ENCODE peak calls at places on chromosomes 5 and 9, in four cellular contexts. S is thoracic aorta; U is CD8-positive, alpha-beta T cell; I is tibial nerve. G is an unnamed sample.

GRCh38 chr9:129810116-129810515 is 7.1 kb downstream of the TOR1B start:
- DNase-seq in S (no peak), I (no peak), U (no peak), G (no peak)

GRCh38 chr5:77449277-77449676 is 42.8 kb downstream of the WDR41 start:
- DNase-seq in I (no peak), U (no peak), S (no peak), G (no peak)

GRCh38 chr5:76790632-76791290 is 28.1 kb upstream of the F2RL1 start:
- DNase-seq in S (peak; percentile 5), I (no peak), U (no peak), G (peak; percentile 98)

GRCh38 chr9:16012621-16013020 is 459.8 kb downstream of the CCDC171 start:
- DNase-seq in U (no peak), I (no peak), S (no peak), G (peak; percentile 69)

GRCh38 chr5:163532203-163532892 is 26.9 kb downstream of the MAT2B start:
- DNase-seq in U (no peak), I (no peak), S (no peak), G (no peak)

GRCh38 chr5:122121782-122122465 is 7.4 kb upstream of the ZNF474 start:
- DNase-seq in U (no peak), S (no peak), I (no peak), G (peak; percentile 95)

GRCh38 chr9:129489838-129490582 is 130.9 kb downstream of the C9orf50 start:
- DNase-seq in U (peak; percentile 45), S (no peak), I (no peak), G (no peak)

GRCh38 chr9:115202960-115203751 is 85.2 kb upstream of the TNC start:
- DNase-seq in I (no peak), U (no peak), S (no peak), G (peak; percentile 67)

GRCh38 chr5:61332891-61333350 is 863 bp downstream of the ZSWIM6 start:
- DNase-seq in U (no peak), S (no peak), I (peak; percentile 26), G (peak; percentile 72)

GRCh38 chr9:105447386-105447813 is 434 bp upstream of the FSD1L start:
- DNase-seq in S (no peak), I (no peak), U (no peak), G (peak; percentile 15)

GRCh38 chr9:95793924-95794828 is 81.3 kb upstream of the ERCC6L2 start:
- DNase-seq in U (no peak), S (no peak), I (no peak), G (no peak)

GRCh38 chr5:126525630-126526245 is 69.3 kb downstream of the ALDH7A1 start:
- DNase-seq in U (no peak), I (peak; percentile 45), S (peak; percentile 26), G (peak; percentile 61)

GRCh38 chr9:133143639-133144141 is 20.0 kb downstream of the GBGT1 start:
- DNase-seq in I (no peak), U (no peak), S (no peak), G (no peak)

GRCh38 chr9:81588148-81588874 is 101.0 kb downstream of the TLE1 start:
- DNase-seq in I (no peak), S (peak; percentile 46), U (no peak), G (peak; percentile 85)

GRCh38 chr9:129378241-129378661 is 200.2 kb upstream of the IER5L start:
- DNase-seq in I (no peak), U (no peak), S (no peak), G (no peak)

GRCh38 chr5:103801681-103802080 is 239.1 kb upstream of the NUDT12 start:
- DNase-seq in S (no peak), I (no peak), U (no peak), G (no peak)

GRCh38 chr5:167759411-167759821 is 532.0 kb upstream of the WWC1 start:
- DNase-seq in S (no peak), I (no peak), U (no peak), G (peak; percentile 100)

GRCh38 chr5:133360693-133361479 is 251.5 kb downstream of the FSTL4 start:
- DNase-seq in S (no peak), I (no peak), U (no peak), G (no peak)

GRCh38 chr9:1173211-1173610 is 123.1 kb downstream of the DMRT2 start:
- DNase-seq in I (no peak), U (no peak), S (no peak), G (peak; percentile 34)

GRCh38 chr9:127161081-127161621 is 38.7 kb upstream of the ANGPTL2 start:
- DNase-seq in S (no peak), I (no peak), U (no peak), G (no peak)

GRCh38 chr5:74504463-74504862 is 136.1 kb downstream of the ENC1 start:
- DNase-seq in S (no peak), U (no peak), I (no peak), G (no peak)

GRCh38 chr5:145495741-145496140 is 339.4 kb downstream of the PRELID2 start:
- DNase-seq in U (no peak), S (peak; percentile 23), I (no peak), G (peak; percentile 88)

GRCh38 chr5:128083811-128084227 is 253 bp downstream of the SLC12A2 start:
- DNase-seq in U (peak; percentile 9), S (peak; percentile 4), I (no peak), G (no peak)

GRCh38 chr5:21573915-21574314 is 1279.2 kb downstream of the CDH12 start:
- DNase-seq in S (no peak), I (no peak), U (no peak), G (no peak)

GRCh38 chr9:121807918-121808278 is 156.5 kb downstream of the DAB2IP start:
- DNase-seq in I (no peak), U (no peak), S (no peak), G (no peak)

GRCh38 chr5:120734033-120734432 is 269.9 kb downstream of the PRR16 start:
- DNase-seq in U (no peak), S (no peak), I (no peak), G (no peak)

GRCh38 chr9:135244271-135244691 is 156.8 kb downstream of the OLFM1 start:
- DNase-seq in S (no peak), U (no peak), I (no peak), G (no peak)

GRCh38 chr9:69546265-69546664 is 125.9 kb downstream of the APBA1 start:
- DNase-seq in U (no peak), I (no peak), S (no peak), G (peak; percentile 33)

GRCh38 chr9:136531186-136531903 is 14.5 kb downstream of the NOTCH1 start:
- DNase-seq in U (no peak), I (no peak), S (no peak), G (no peak)

GRCh38 chr5:156460496-156460895 is 133.5 kb downstream of the SGCD start:
- DNase-seq in I (no peak), U (no peak), S (no peak), G (no peak)

GRCh38 chr9:130682490-130683121 is 11.0 kb upstream of the EXOSC2 start:
- DNase-seq in U (no peak), I (peak; percentile 40), S (peak; percentile 29), G (peak; percentile 82)

GRCh38 chr9:3977388-3977787 is 322.5 kb downstream of the GLIS3 start:
- DNase-seq in S (no peak), I (no peak), U (no peak), G (no peak)

GRCh38 chr9:3980212-3980611 is 319.7 kb downstream of the GLIS3 start:
- DNase-seq in U (no peak), I (no peak), S (no peak), G (no peak)

GRCh38 chr9:3980771-3981170 is 319.1 kb downstream of the GLIS3 start:
- DNase-seq in I (no peak), U (no peak), S (no peak), G (no peak)

GRCh38 chr9:3986060-3986459 is 313.8 kb downstream of the GLIS3 start:
- DNase-seq in S (no peak), U (no peak), I (no peak), G (no peak)

GRCh38 chr9:3981897-3982296 is 318.0 kb downstream of the GLIS3 start:
- DNase-seq in U (no peak), I (no peak), S (no peak), G (no peak)
- TF ChIP-seq CTCF in U (no peak), I (no peak), S (no peak), G (no peak)

GRCh38 chr5:124604419-124604818 is 142.0 kb downstream of the ZNF608 start:
- DNase-seq in S (no peak), I (no peak), U (no peak), G (no peak)

GRCh38 chr5:124596595-124597388 is 149.6 kb downstream of the ZNF608 start:
- DNase-seq in U (no peak), I (no peak), S (no peak), G (peak; percentile 88)

GRCh38 chr5:124593952-124594351 is 152.5 kb downstream of the ZNF608 start:
- DNase-seq in I (no peak), S (no peak), U (no peak), G (no peak)

GRCh38 chr5:124602925-124603650 is 143.4 kb downstream of the ZNF608 start:
- DNase-seq in S (no peak), I (no peak), U (no peak), G (no peak)

GRCh38 chr5:124599048-124599973 is 147.1 kb downstream of the ZNF608 start:
- DNase-seq in S (no peak), I (no peak), U (no peak), G (peak; percentile 46)
- H3K4me3 ChIP-seq in S (peak overlapping the region; percentile 22), I (no peak overlapping the region), U (no peak overlapping the region), G (no peak overlapping the region)

DNA sequence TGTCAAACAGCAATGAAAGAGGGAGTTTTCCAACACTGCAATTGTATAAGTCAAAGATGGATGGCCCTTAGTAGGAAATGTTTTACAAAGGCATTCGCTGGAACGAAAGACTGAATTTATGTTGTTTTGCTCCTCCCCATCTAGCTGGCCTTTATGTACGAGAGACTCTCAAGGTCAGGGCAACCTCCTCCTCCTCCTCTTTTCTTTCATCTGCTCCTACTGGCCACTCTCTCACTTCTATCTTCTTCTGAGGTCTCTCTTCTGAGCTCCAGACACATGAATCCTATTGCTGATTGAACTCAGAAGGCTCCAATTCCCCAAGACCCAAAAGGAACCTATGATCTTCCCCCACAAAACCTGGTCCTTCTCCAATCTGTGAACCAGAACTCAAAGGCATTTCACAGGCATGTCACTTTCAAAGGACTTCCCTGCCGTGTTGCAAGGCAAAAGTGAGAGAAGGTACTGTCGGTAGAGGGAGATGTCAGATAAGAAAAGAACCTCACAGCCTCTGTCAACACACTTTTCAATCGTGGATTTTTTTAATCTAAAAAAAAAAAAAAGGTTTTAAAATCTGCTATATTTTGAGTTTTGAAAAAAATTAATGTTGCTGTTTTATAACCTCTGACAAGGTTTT is 28.5 kb upstream of the PUM3 start:
- DNase-seq in U (no peak), I (no peak), S (no peak), G (peak; percentile 61)
- TF ChIP-seq CTCF in U (no peak), I (no peak), S (no peak), G (peak; percentile 60)

DNA sequence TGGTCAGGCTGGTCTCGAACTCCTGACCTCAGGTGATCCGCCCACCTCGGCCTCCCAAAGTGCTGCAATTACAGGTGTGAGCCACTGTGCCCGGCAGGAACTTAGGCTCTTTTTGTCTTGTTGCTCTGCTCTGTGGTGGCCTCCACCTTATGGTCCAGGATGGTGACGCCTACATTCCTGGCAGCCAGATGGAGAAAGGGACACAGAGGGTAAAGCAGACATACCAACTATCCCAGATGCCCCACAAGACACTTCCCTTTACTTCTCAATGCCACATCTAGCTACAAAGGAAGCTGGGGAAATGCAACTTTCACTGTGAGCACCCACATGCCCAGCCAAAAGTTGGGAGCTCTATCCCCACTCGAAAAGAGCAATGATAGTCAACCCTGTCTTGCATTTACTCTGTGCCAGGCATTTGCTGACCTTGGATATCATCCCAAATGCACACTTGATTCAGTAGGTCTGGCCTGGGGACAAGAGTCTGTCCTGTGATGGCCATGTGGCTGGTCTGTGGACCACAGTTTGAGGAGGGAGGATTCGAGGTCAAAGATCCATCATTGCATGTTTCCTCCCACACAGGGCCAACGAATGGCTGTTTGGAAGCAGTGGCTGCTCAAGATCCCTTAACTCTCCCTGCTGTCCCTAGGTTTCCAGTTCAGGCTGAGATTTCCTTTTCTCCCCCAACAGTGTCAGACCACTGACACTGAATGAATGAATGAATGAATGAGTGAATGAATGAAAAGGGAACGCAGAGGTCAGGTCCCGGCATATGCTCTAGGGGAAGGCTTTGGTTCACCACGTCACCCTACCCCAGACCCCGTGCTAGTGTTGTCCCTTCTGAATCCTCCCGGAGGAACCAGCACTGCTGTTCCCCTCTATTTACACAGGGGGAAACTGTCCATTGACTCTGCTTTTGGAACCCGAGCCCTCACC is 1.4 kb upstream of the ERGIC1 start:
- DNase-seq in I (no peak), U (no peak), S (no peak), G (no peak)
- H3K4me3 ChIP-seq in I (no peak overlapping the region), U (no peak overlapping the region), S (no peak overlapping the region), G (no peak overlapping the region)